ENCODE peak calls at places on chromosomes 2 and 18, in four cellular contexts. S, I, H and C are unnamed samples.

GRCh38 chr18:12258719-12259705 is 4.9 kb downstream of the CIDEA start:
- DNase-seq in S (no peak), I (no peak), H (no peak), C (no peak)

GRCh38 chr2:230007931-230008707 is 60.6 kb downstream of the SLC16A14 start:
- DNase-seq in S (peak), I (peak), H (peak), C (peak)

GRCh38 chr18:57925706-57926105 is 118.3 kb upstream of the NEDD4L start:
- DNase-seq in S (no peak), I (no peak), H (peak), C (peak)

GRCh38 chr2:9639000-9639602 is 8.3 kb upstream of the YWHAQ start:
- DNase-seq in S (peak), I (no peak), H (peak), C (no peak)

GRCh38 chr2:10490806-10491291 is 42.7 kb upstream of the ODC1 start:
- DNase-seq in S (no peak), I (no peak), H (no peak), C (no peak)

GRCh38 chr2:205682239-205683021 is at the start of gene NRP2:
- DNase-seq in S (peak), I (peak), H (peak), C (peak)

GRCh38 chr2:40955635-40956034 is 503.7 kb upstream of the SLC8A1 start:
- DNase-seq in S (no peak), I (no peak), H (no peak), C (peak)

GRCh38 chr2:134109725-134110124 is 144.1 kb upstream of the MGAT5 start:
- DNase-seq in S (no peak), I (no peak), H (no peak), C (no peak)

GRCh38 chr2:220279372-220279771 is 651.9 kb downstream of the SLC4A3 start:
- DNase-seq in S (no peak), I (no peak), H (peak), C (peak)

GRCh38 chr2:30178618-30179404 is 32.0 kb downstream of the YPEL5 start:
- DNase-seq in S (peak), I (no peak), H (peak), C (no peak)

GRCh38 chr2:126910637-126911036 is 11.9 kb downstream of the TEX51 start:
- DNase-seq in S (no peak), I (no peak), H (no peak), C (no peak)

GRCh38 chr2:126912201-126912600 is 13.5 kb downstream of the TEX51 start:
- DNase-seq in S (no peak), I (no peak), H (no peak), C (no peak)

GRCh38 chr2:126909781-126910180 is 11.1 kb downstream of the TEX51 start:
- DNase-seq in S (no peak), I (no peak), H (no peak), C (no peak)

GRCh38 chr2:126909366-126909765 is 10.7 kb downstream of the TEX51 start:
- DNase-seq in S (no peak), I (no peak), H (no peak), C (no peak)

DNA sequence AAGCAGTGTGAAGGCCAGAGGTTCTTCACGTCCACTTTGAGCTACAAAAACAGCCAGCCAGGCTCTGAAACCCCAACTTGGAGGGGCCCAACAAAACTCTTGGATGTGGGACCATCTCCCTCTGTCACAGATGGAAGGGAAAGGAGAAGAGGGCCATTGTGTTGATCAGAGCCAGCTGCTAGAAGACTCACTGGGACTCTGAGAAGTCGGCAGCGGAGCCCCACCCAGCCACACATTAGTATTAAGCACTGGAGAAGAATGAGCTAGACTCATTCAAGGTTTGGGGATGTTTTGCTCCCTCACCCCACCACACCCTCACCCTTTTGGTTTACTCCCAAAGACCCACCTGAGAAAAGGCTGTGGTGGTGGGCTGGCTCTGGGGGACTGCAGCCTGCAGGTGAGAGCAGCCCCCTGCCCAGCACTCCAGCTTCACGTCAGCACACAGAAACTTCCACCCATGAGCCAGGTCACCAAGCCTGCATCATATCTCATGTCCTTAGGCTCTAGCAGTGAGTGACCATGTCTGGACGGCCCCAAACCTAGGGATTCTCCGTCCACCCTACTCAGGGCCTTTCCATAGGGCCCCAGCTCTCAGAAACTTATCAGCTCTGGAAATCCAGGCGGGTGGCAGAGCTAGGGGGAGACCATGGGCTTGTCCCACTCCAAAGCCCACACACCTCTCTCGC is 12.6 kb downstream of the TEX51 start:
- DNase-seq in S (no peak), I (no peak), H (no peak), C (no peak)
- H3K4me3 ChIP-seq in S (no peak), I (no peak), H (no peak), C (no peak)

GRCh38 chr2:45825001-45825651 is 173.7 kb downstream of the PRKCE start:
- DNase-seq in S (no peak), I (no peak), H (no peak), C (peak)
- TF ChIP-seq CTCF in S (no peak), I (no peak), H (no peak), C (no peak)

DNA sequence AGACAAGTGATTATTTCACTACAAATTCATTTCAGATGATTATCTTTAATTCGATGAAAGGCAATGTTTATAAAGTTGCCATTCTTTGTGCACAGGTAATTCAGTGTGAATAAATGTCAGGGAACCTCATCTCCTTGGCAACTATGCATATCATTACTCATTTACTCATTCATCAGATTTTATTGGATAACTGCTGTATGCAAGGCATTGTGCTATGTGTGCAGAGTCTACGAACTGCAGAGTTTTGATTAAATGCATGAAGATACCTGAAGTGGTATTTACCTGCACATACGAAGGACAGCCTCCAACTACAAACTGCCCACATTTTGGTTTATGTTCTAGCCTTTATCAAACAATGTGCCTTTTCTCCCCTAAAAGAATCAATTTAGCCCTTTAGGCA is 3.5 kb downstream of the RND3 start:
- DNase-seq in S (no peak), I (no peak), H (no peak), C (no peak)
- H3K4me3 ChIP-seq in S (peak), I (no peak), H (peak), C (peak)

DNA sequence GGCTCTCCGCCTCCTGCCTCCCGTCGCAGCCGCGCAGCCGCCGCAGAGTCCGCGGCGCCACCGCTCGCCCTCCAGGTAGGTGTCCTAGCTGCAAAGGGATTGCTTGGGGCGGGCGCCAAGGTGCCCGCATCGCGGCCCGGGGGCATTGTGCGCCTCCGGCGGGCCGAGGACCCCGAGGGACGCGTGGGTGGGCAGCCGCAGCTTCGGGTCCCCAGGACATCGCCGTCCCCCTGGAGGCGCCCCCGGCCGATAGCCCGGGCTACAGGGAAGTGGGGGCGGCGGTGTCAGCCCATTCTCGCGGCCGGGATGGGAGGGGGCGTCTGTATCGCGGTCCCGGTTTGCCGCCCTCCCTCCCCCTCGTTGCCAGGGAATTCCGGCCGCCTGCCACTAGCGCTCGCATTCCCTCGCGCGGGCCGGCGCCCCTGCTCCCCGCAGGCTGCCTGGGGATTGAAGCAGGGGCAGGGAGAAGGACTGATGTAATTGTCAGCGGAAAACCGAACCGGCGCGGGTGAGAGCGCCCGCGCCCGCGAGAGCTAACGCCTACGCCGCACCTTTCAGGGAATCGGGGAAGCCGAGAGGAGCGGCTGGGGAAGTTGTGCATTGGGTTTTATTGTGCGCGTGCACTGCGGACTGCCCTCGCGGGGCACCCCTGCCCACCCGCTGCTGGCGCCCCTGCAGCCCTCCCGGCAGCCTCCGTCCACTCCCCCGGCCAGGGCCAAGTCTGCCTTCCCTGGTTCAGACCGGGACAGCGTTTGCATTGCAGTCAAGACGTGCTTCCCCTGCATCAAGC is 483 bp downstream of the OSBPL6 start:
- DNase-seq in S (peak), I (peak), H (peak), C (peak)
- TF ChIP-seq CTCF in S (peak), I (peak), H (no peak), C (no peak)

GRCh38 chr2:21155365-21156136 is 31.8 kb downstream of the TDRD15 start:
- DNase-seq in S (no peak), I (no peak), H (no peak), C (no peak)
- H3K4me3 ChIP-seq in S (no peak), I (no peak), H (no peak), C (no peak)

DNA sequence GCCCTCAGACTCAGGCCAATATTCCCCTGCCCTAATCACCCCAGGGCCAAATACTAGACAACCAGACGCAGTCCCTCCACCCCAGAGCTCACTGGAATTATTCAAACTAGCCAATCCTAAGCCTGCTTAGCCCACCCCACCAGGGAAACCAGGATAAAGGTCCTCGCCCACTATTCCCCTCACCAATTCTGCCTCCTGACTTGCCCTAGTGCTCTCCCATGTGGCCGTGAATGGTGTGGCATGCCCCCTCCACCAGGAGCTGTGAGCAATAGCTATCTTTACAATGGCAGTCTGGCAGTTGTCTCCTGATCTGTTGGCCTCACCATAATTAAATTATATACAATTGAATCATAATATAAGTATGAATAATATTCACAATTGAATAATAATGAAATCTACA is 42.3 kb downstream of the FAM124B start:
- DNase-seq in S (no peak), I (peak), H (no peak), C (no peak)
- TF ChIP-seq CTCF in S (peak), I (peak), H (peak), C (peak)

GRCh38 chr2:88452980-88453582 is 588 bp upstream of the FOXI3 start:
- DNase-seq in S (no peak), I (peak), H (no peak), C (peak)
- H3K4me3 ChIP-seq in S (peak), I (peak), H (no peak), C (no peak)

DNA sequence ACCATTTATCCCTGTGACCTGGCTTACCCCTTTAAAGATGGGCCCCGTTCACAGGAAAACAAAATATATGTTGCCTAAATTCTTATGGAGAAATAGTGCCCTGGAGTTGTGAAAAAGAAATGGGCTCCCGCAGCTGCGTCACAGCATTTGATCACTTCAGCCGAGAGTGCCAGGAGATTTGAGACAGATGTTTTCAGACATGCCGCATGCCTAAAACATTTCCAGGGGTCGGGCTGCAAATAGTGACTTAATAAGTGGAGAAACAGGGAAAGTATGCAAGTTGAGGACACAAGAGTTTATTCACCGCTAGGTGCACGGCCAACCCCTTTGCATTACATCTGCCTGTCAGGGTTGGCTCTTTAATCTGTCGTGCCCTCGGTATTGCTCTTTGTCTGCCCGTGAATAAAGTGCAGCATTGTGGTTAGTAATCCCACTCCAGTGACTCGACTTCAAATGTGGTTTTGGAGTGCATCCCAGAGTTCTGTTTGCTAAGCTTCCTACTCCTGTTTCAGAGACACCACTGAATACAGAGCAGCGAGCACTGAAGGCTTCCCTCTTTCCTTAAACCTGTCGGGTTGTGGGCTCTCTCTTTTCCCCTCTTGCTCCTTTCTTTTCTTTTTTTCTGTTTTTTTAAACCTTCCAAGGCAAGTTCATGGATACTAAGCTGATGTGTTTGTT is 187.5 kb downstream of the LTBP1 start:
- DNase-seq in S (peak), I (peak), H (peak), C (peak)
- TF ChIP-seq CTCF in S (no peak), I (no peak), H (peak), C (peak)

GRCh38 chr2:171158036-171158789 is 2.5 kb downstream of the TLK1 start:
- DNase-seq in S (no peak), I (no peak), H (no peak), C (no peak)
- H3K4me3 ChIP-seq in S (peak), I (peak), H (peak), C (peak)